ENCODE peak calls at places on chromosomes 1 and 21, in five cellular contexts. X is stomach, M is right lobe of liver, R is psoas muscle, C is PC-9. W is an unnamed sample. For H3K4me1, the result is how much of the 10 kb centered on the place peaks cover.

GRCh38 chr1:118486213-118486612 is 301.2 kb upstream of the SPAG17 start:
- DNase-seq in X (no peak), M (no peak), R (no peak), C (no peak), W (no peak)

GRCh38 chr1:217048104-217048707 is 325.0 kb upstream of the ESRRG start:
- DNase-seq in X (no peak), M (no peak), R (no peak), C (no peak), W (no peak)

GRCh38 chr1:236063919-236064673 is 794 bp downstream of the NID1 start:
- DNase-seq in X (peak), M (peak), R (peak), C (no peak), W (peak)

GRCh38 chr1:6612641-6613360 is 730 bp upstream of the PHF13 start:
- DNase-seq in X (peak), M (peak), R (peak), C (peak), W (peak)

GRCh38 chr1:46013566-46013965 is 118.9 kb downstream of the PIK3R3 start:
- DNase-seq in X (no peak), M (no peak), R (no peak), C (no peak), W (no peak)

GRCh38 chr1:29933110-29933509 is 696.8 kb downstream of the PTPRU start:
- DNase-seq in X (no peak), M (no peak), R (no peak), C (no peak), W (no peak)

GRCh38 chr1:64215576-64215975 is 12.2 kb downstream of the UBE2U start:
- DNase-seq in X (no peak), M (no peak), R (no peak), C (no peak), W (no peak)

GRCh38 chr1:234617135-234617985 is 7.4 kb upstream of the IRF2BP2 start:
- DNase-seq in X (no peak), M (peak), R (no peak), C (no peak), W (no peak)

GRCh38 chr21:45827881-45828579 is 153.5 kb upstream of the COL6A1 start:
- DNase-seq in X (no peak), M (no peak), R (no peak), C (no peak), W (no peak)

GRCh38 chr21:34882719-34883131 is 166.4 kb downstream of the RUNX1 start:
- DNase-seq in X (no peak), M (no peak), R (no peak), C (no peak), W (no peak)

GRCh38 chr1:62038594-62039284 is 155.9 kb upstream of the L1TD1 start:
- DNase-seq in X (no peak), M (no peak), R (no peak), C (no peak), W (no peak)

GRCh38 chr1:64965239-64966157 is 851 bp downstream of the JAK1 start:
- DNase-seq in X (peak), M (peak), R (peak), C (peak), W (peak)

GRCh38 chr1:185654199-185654951 is 79.8 kb upstream of the HMCN1 start:
- DNase-seq in X (no peak), M (no peak), R (no peak), C (no peak), W (no peak)

GRCh38 chr1:200558866-200559459 is 61.6 kb downstream of the KIF14 start:
- DNase-seq in X (no peak), M (no peak), R (no peak), C (no peak), W (no peak)

GRCh38 chr1:145983959-145984830 is 12.2 kb downstream of the TXNIP start:
- DNase-seq in X (peak), M (no peak), R (no peak), C (no peak), W (no peak)
- H3K4me1 ChIP-seq in X (half or more), M (under half), R (half or more), C (half or more), W (half or more)

GRCh38 chr1:2274231-2274967 is 46.3 kb downstream of the SKI start:
- DNase-seq in X (no peak), M (no peak), R (no peak), C (no peak), W (no peak)
- TF ChIP-seq CTCF in X (no peak), M (no peak), R (no peak), C (no peak), W (no peak)

GRCh38 chr1:55579332-55579996 is 364.3 kb upstream of the USP24 start:
- DNase-seq in X (no peak), M (no peak), R (no peak), C (no peak), W (no peak)
- H3K4me1 ChIP-seq in X (under half), M (under half), R (under half), C (under half), W (under half)

GRCh38 chr1:237120683-237121082 is 78.7 kb downstream of the RYR2 start:
- DNase-seq in X (no peak), M (no peak), R (no peak), C (no peak), W (no peak)

GRCh38 chr1:237119091-237119490 is 77.1 kb downstream of the RYR2 start:
- DNase-seq in X (no peak), M (no peak), R (no peak), C (no peak), W (no peak)

GRCh38 chr1:237126180-237126579 is 84.2 kb downstream of the RYR2 start:
- DNase-seq in X (no peak), M (no peak), R (no peak), C (no peak), W (no peak)

DNA sequence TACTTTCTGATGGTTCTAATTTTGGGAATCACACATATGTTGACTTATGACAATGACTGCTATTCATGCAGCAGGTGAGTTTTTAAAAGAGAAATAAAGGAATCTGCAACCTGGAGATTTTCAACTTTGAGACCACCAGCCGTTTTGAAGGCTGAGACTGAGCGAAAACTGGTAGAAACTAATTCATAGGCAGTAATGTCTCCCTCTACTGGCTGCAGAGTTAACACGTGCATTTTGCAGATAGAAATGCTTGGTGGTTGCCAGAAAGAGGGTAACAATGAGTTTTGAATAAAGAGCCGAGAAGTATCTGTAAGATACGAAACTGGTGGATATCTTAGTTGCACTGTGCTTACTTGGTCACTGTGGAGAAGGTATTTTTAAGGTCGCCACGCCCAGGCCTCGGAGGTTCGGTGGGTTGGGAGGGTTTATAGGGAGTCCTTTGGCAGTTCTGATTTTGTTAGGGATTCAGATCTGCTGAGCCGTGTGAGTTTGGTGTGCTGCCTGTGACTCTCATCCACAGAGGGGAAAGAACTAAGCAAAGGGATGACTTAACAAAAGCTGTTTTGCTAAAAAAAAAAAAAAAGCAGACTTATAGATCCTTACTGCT is 83.0 kb downstream of the RYR2 start:
- DNase-seq in X (no peak), M (no peak), R (no peak), C (no peak), W (no peak)
- TF ChIP-seq CTCF in X (no peak), M (peak), R (no peak), C (peak), W (peak)